ENCODE peak calls at places on chromosomes 1 and 21, in four cellular contexts. T, Q, V and N are unnamed samples. For H3K9me3, the result is how much of the 10 kb centered on the place peaks cover.

GRCh38 chr1:211557894-211558625 is 20.9 kb downstream of the SLC30A1 start:
- DNase-seq in T (no peak), Q (no peak), V (no peak), N (no peak)

GRCh38 chr1:224563666-224564065 is 52.5 kb upstream of the CNIH3 start:
- DNase-seq in V (no peak), T (no peak), Q (no peak), N (no peak)

GRCh38 chr1:116404699-116405098 is 31.7 kb downstream of the ATP1A1 start:
- DNase-seq in V (peak), T (no peak), Q (no peak), N (no peak)

GRCh38 chr1:228362884-228363450 is 43.7 kb downstream of the TRIM11 start:
- DNase-seq in V (no peak), T (no peak), Q (no peak), N (peak)

GRCh38 chr1:15157524-15158399 is 4.2 kb downstream of the TMEM51 start:
- DNase-seq in Q (no peak), V (no peak), T (no peak), N (no peak)

GRCh38 chr1:205286335-205286950 is 35.1 kb downstream of the NUAK2 start:
- DNase-seq in V (no peak), T (peak), Q (no peak), N (peak)

GRCh38 chr21:32813265-32813903 is 41.8 kb upstream of the PAXBP1 start:
- DNase-seq in T (no peak), Q (no peak), V (no peak), N (no peak)

GRCh38 chr1:30757196-30757949 is at the start of gene LAPTM5:
- DNase-seq in T (peak), V (no peak), Q (peak), N (peak)

GRCh38 chr1:161962094-161962887 is 61.4 kb downstream of the OLFML2B start:
- DNase-seq in Q (no peak), T (no peak), V (no peak), N (peak)

GRCh38 chr1:36160949-36161485 is 5.1 kb downstream of the MAP7D1 start:
- DNase-seq in Q (peak), T (peak), V (no peak), N (peak)

GRCh38 chr1:168506204-168506819 is 37.5 kb downstream of the XCL2 start:
- DNase-seq in V (no peak), T (no peak), Q (no peak), N (no peak)

GRCh38 chr1:67921725-67922489 is 88.6 kb upstream of the GNG12 start:
- DNase-seq in Q (no peak), T (no peak), V (peak), N (no peak)

GRCh38 chr21:44911384-44912157 is 9.1 kb downstream of the ITGB2 start:
- DNase-seq in V (no peak), T (peak), Q (peak), N (peak)

GRCh38 chr1:33255347-33256311 is 663 bp upstream of the ZNF362 start:
- DNase-seq in T (peak), Q (peak), V (no peak), N (peak)

GRCh38 chr1:88888755-88889154 is 2.6 kb downstream of the GTF2B start:
- DNase-seq in V (no peak), Q (no peak), T (peak), N (peak)

GRCh38 chr1:76090284-76091180 is 16.0 kb downstream of the ST6GALNAC3 start:
- DNase-seq in T (no peak), V (no peak), Q (no peak), N (no peak)

GRCh38 chr21:27807596-27807995 is 840.7 kb upstream of the ADAMTS5 start:
- DNase-seq in T (no peak), V (no peak), Q (no peak), N (no peak)

GRCh38 chr1:15950763-15951295 is 25.1 kb downstream of the ZBTB17 start:
- DNase-seq in Q (no peak), V (peak), T (peak), N (peak)

GRCh38 chr1:54407201-54407956 is 1.2 kb upstream of the SSBP3 start:
- DNase-seq in Q (peak), T (peak), V (peak), N (peak)

GRCh38 chr1:28955930-28956552 is 41.7 kb downstream of the EPB41 start:
- DNase-seq in Q (no peak), V (no peak), T (no peak), N (no peak)

GRCh38 chr1:180981596-180982387 is 40.9 kb downstream of the STX6 start:
- DNase-seq in T (peak), Q (no peak), V (no peak), N (no peak)

GRCh38 chr1:23960291-23960718 is 677 bp downstream of the PNRC2 start:
- DNase-seq in V (no peak), Q (no peak), T (no peak), N (no peak)

GRCh38 chr1:24289937-24290595 is 29.1 kb upstream of the GRHL3 start:
- DNase-seq in Q (peak), T (no peak), V (no peak), N (no peak)

GRCh38 chr1:59057211-59057694 is 239.6 kb upstream of the FGGY start:
- DNase-seq in Q (peak), V (no peak), T (no peak), N (no peak)

GRCh38 chr1:176211395-176212165 is 4.5 kb upstream of the COP1 start:
- DNase-seq in Q (no peak), T (no peak), V (no peak), N (no peak)

GRCh38 chr1:229817936-229818335 is 191.9 kb downstream of the URB2 start:
- DNase-seq in T (no peak), V (no peak), Q (no peak), N (no peak)

GRCh38 chr1:243343970-243344749 is 88.3 kb downstream of the SDCCAG8 start:
- DNase-seq in V (peak), Q (no peak), T (peak), N (no peak)

GRCh38 chr1:224620105-224620504 is 4.0 kb downstream of the CNIH3 start:
- DNase-seq in V (no peak), T (no peak), Q (no peak), N (no peak)

GRCh38 chr1:45809761-45810160 is 6.3 kb downstream of the MAST2 start:
- DNase-seq in V (no peak), T (no peak), Q (no peak), N (no peak)

GRCh38 chr1:115282825-115283224 is 55.2 kb downstream of the NGF start:
- DNase-seq in V (no peak), Q (peak), T (no peak), N (no peak)

GRCh38 chr1:247857069-247857985 is at the start of gene TRIM58:
- DNase-seq in Q (no peak), V (no peak), T (no peak), N (no peak)

GRCh38 chr1:247855911-247856310 is 1.1 kb upstream of the TRIM58 start:
- DNase-seq in Q (no peak), T (no peak), V (no peak), N (no peak)

GRCh38 chr1:247854899-247855545 is 2.0 kb upstream of the TRIM58 start:
- DNase-seq in T (no peak), Q (no peak), V (no peak), N (no peak)

GRCh38 chr1:247862756-247863155 is 5.8 kb downstream of the TRIM58 start:
- DNase-seq in T (no peak), V (no peak), Q (no peak), N (no peak)

DNA sequence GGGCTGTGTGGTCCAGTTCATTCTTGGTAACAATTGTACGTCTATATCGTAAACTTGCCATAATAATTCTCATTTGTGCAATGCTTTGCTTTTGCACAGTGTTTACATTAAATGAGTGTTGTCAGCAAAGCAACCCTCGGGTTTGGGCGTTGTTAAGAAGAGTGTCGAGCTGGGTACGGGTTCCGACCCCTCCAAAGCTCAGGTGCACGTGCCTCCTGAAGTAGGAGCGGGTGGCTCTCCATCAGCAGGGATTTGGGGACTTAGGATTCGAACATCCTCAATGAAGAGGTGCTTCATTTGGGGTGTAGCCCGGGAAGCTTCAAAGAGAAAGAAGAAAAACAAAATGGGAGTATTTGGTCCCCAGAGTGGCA is 984 bp downstream of the TRIM58 start:
- DNase-seq in V (no peak), Q (no peak), T (no peak), N (no peak)
- H3K9me3 ChIP-seq in V (under half), Q (under half), T (under half), N (under half)

GRCh38 chr1:2914702-2915101 is 106.6 kb upstream of the ACTRT2 start:
- DNase-seq in V (no peak), Q (no peak), T (no peak), N (no peak)

GRCh38 chr1:2911391-2912178 is 109.7 kb upstream of the ACTRT2 start:
- DNase-seq in Q (no peak), V (no peak), T (no peak), N (no peak)

GRCh38 chr1:2913091-2913490 is 108.2 kb upstream of the ACTRT2 start:
- DNase-seq in T (no peak), V (no peak), Q (no peak), N (no peak)

GRCh38 chr1:2910211-2910610 is 108.7 kb upstream of the TTC34 start:
- DNase-seq in Q (no peak), T (no peak), V (no peak), N (no peak)

GRCh38 chr1:2912424-2912823 is 108.8 kb upstream of the ACTRT2 start:
- DNase-seq in V (no peak), Q (no peak), T (no peak), N (no peak)
- H3K9me3 ChIP-seq in V (under half), Q (under half), T (under half), N (under half)

DNA sequence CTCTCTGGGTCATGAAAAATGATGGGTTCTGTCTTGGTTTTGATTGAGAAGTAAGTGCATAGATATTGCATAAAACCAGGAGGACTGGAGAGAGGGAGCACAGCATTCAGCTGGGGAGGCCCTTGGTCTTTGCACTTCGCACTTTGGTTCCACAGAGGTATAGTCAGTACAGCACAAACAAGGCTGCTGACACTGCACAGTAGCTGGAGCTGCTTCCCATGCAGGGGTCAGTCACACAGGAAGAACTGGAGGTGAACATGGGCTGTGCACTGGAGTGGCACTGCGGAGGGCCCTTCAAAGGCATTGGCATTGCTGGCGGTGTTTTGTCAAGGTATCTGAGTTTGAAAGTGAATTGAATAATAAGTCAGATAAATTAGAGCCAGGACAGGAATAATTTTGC is 4.5 kb upstream of the LCE2D start:
- DNase-seq in Q (no peak), T (no peak), V (no peak), N (no peak)
- H3K9me3 ChIP-seq in Q (under half), T (under half), V (under half), N (under half)

DNA sequence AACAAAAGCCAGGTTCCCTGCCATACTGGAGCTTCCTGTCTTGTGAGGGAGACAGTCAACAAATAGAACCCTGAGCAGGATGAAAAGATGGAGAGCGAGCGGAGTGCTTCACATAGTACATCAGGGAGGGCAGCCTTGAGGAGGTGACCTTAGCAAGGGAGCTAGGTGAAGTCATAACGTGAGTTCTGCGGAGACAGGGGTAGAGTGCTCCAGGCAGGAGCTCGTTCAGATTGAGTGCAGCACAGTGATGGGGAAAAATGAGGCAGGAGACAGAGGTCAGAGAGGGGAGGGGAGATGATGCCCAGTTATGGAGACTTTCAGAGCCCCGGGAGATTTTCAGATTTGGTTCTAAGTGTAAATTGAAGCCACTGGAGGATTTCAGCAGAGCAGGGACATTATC is 15.3 kb upstream of the CLIC6 start:
- DNase-seq in T (no peak), V (no peak), Q (no peak), N (no peak)
- H3K9me3 ChIP-seq in T (under half), V (under half), Q (under half), N (under half)

GRCh38 chr1:49728377-49728776 is 295.4 kb downstream of the AGBL4 start:
- DNase-seq in V (no peak), T (no peak), Q (no peak), N (no peak)
- H3K9me3 ChIP-seq in V (under half), T (under half), Q (under half), N (under half)